ENCODE peak calls at places on chromosomes 5 and 9, in five cellular contexts. T is stimulated activated CD8-positive, alpha-beta memory T cell treated with anti-CD3 and anti-CD28 coated beads, Interleukin-4, amount 100 ng/mL, for 1 hour; Q is T-helper 9 cell; V is NCI-H146; K is T-helper 17 cell. I is an unnamed sample.

GRCh38 chr9:113508111-113508749 is 44.7 kb downstream of the RGS3 start:
- DNase-seq in T (no peak), Q (no peak), V (no peak), K (no peak), I (no peak)

GRCh38 chr9:97710356-97711222 is 13.4 kb upstream of the XPA start:
- DNase-seq in T (peak), Q (no peak), V (peak), K (no peak), I (no peak)

GRCh38 chr5:44389410-44389879 is at the start of gene FGF10:
- DNase-seq in T (no peak), Q (no peak), V (no peak), K (no peak), I (peak)

GRCh38 chr5:66551920-66552319 is 44.3 kb upstream of the MAST4 start:
- DNase-seq in T (no peak), Q (no peak), V (no peak), K (no peak), I (no peak)

GRCh38 chr9:77714077-77714549 is 66.0 kb upstream of the GNA14 start:
- DNase-seq in T (no peak), Q (no peak), V (no peak), K (no peak), I (no peak)

GRCh38 chr9:125189011-125189360 is 617 bp downstream of the PPP6C start:
- DNase-seq in T (no peak), Q (peak), V (no peak), K (peak), I (no peak)

GRCh38 chr5:158147227-158147626 is 288.3 kb upstream of the CLINT1 start:
- DNase-seq in T (no peak), Q (no peak), V (no peak), K (no peak), I (no peak)

GRCh38 chr9:37667706-37668672 is 17.2 kb downstream of the FRMPD1 start:
- DNase-seq in T (no peak), Q (no peak), V (no peak), K (no peak), I (no peak)

GRCh38 chr9:130575514-130575913 is 3.9 kb upstream of the FUBP3 start:
- DNase-seq in T (no peak), Q (no peak), V (no peak), K (no peak), I (no peak)

GRCh38 chr9:111833941-111834340 is 39.2 kb upstream of the SHOC1 start:
- DNase-seq in T (no peak), Q (no peak), V (no peak), K (no peak), I (no peak)

GRCh38 chr5:669111-669841 is 23.9 kb downstream of the TPPP start:
- DNase-seq in T (no peak), Q (peak), V (no peak), K (peak), I (no peak)

GRCh38 chr5:157057459-157058370 is 1.2 kb downstream of the HAVCR1 start:
- DNase-seq in T (no peak), Q (no peak), V (no peak), K (no peak), I (no peak)

GRCh38 chr5:137252513-137252912 is 246.6 kb downstream of the SPOCK1 start:
- DNase-seq in T (no peak), Q (no peak), V (no peak), K (no peak), I (no peak)

GRCh38 chr5:179623906-179624741 is 653 bp upstream of the HNRNPH1 start:
- DNase-seq in T (no peak), Q (peak), V (peak), K (no peak), I (peak)

GRCh38 chr5:35183243-35183955 is 46.9 kb downstream of the PRLR start:
- DNase-seq in T (no peak), Q (no peak), V (no peak), K (no peak), I (no peak)

GRCh38 chr9:70773579-70773978 is 347.8 kb downstream of the TRPM3 start:
- DNase-seq in T (no peak), Q (no peak), V (no peak), K (no peak), I (no peak)

GRCh38 chr9:74322661-74323314 is 174.3 kb upstream of the RORB start:
- DNase-seq in T (no peak), Q (no peak), V (no peak), K (no peak), I (no peak)

GRCh38 chr9:114035845-114036785 is 42.0 kb downstream of the AMBP start:
- DNase-seq in T (no peak), Q (no peak), V (no peak), K (no peak), I (no peak)

GRCh38 chr5:4083591-4084337 is 488.1 kb downstream of the IRX1 start:
- DNase-seq in T (no peak), Q (no peak), V (no peak), K (no peak), I (no peak)

GRCh38 chr9:4022435-4023067 is 277.3 kb downstream of the GLIS3 start:
- DNase-seq in T (no peak), Q (no peak), V (no peak), K (no peak), I (no peak)

GRCh38 chr9:109411069-109411761 is 86.9 kb downstream of the PTPN3 start:
- DNase-seq in T (no peak), Q (no peak), V (no peak), K (no peak), I (no peak)

I was measured in left lung.